ENCODE peak calls at places on chromosomes 4 and X, in nine cellular contexts. K is right lobe of liver; W is CD8-positive, alpha-beta T cell; L is LoVo; G is activated naive CD4-positive, alpha-beta T cell treated with anti-CD3 and anti-CD28 coated beads for 36 hours; Z is GM12891; C is NCI-H2029 treated with DMSO at 0.1 percent for 48 hours; B is osteocyte; T is GM20000. S is an unnamed sample.

GRCh38 chrX:113408843-113409242 is 568.2 kb upstream of the AMOT start:
- DNase-seq in K (no peak), W (no peak), L (no peak), G (no peak), Z (no peak), C (no peak), B (no peak), T (no peak), S (no peak)

GRCh38 chrX:1598021-1598875 is 6.8 kb downstream of the AKAP17A start:
- DNase-seq in K (no peak), W (no peak), L (no peak), G (no peak), Z (no peak), C (no peak), B (peak), T (peak), S (no peak)

GRCh38 chr4:141486375-141486997 is 149.9 kb upstream of the IL15 start:
- DNase-seq in K (no peak), W (no peak), L (no peak), G (no peak), Z (no peak), C (no peak), B (no peak), T (no peak), S (no peak)

GRCh38 chr4:97279410-97279809 is 863.9 kb downstream of the STPG2 start:
- DNase-seq in K (no peak), W (no peak), L (no peak), G (no peak), Z (no peak), C (no peak), B (no peak), T (no peak), S (no peak)

GRCh38 chr4:21134994-21135393 is 434.7 kb downstream of the PACRGL start:
- DNase-seq in K (no peak), W (no peak), L (no peak), G (no peak), Z (no peak), C (peak), B (no peak), T (no peak), S (no peak)

GRCh38 chr4:169143335-169143734 is 127.4 kb downstream of the SH3RF1 start:
- DNase-seq in K (no peak), W (no peak), L (no peak), G (no peak), Z (no peak), C (no peak), B (no peak), T (no peak), S (no peak)

GRCh38 chrX:40167240-40168182 is 69.8 kb upstream of the BCOR start:
- DNase-seq in K (peak), W (no peak), L (no peak), G (peak), Z (no peak), C (peak), B (no peak), T (no peak), S (peak)

GRCh38 chr4:13533670-13534343 is 10.5 kb downstream of the NKX3-2 start:
- DNase-seq in K (no peak), W (no peak), L (no peak), G (no peak), Z (no peak), C (no peak), B (peak), T (peak), S (no peak)

GRCh38 chr4:8050180-8050554 is 108.4 kb downstream of the ABLIM2 start:
- DNase-seq in K (no peak), W (no peak), L (no peak), G (no peak), Z (no peak), C (no peak), B (no peak), T (no peak), S (no peak)

GRCh38 chr4:126748736-126749135 is 884.0 kb upstream of the INTU start:
- DNase-seq in K (no peak), W (no peak), L (no peak), G (no peak), Z (no peak), C (no peak), B (no peak), T (no peak), S (no peak)

GRCh38 chr4:150224896-150225591 is 146.8 kb downstream of the DCLK2 start:
- DNase-seq in K (no peak), W (no peak), L (no peak), G (no peak), Z (no peak), C (no peak), B (no peak), T (no peak), S (no peak)

GRCh38 chr4:152352645-152353116 is 183.2 kb downstream of the FBXW7 start:
- DNase-seq in K (no peak), W (peak), L (peak), G (peak), Z (peak), C (peak), B (peak), T (peak), S (no peak)

GRCh38 chr4:152099061-152099425 is 338.2 kb upstream of the GATB start:
- DNase-seq in K (no peak), W (no peak), L (no peak), G (no peak), Z (no peak), C (no peak), B (peak), T (no peak), S (no peak)

GRCh38 chr4:53103489-53103888 is 241.4 kb downstream of the RASL11B start:
- DNase-seq in K (no peak), W (no peak), L (no peak), G (no peak), Z (no peak), C (no peak), B (no peak), T (no peak), S (no peak)

GRCh38 chrX:71941771-71942170 is 31.1 kb downstream of the NHSL2 start:
- DNase-seq in K (no peak), W (no peak), L (no peak), G (no peak), Z (no peak), C (no peak), B (no peak), T (no peak), S (no peak)

GRCh38 chr4:152401424-152401823 is 134.5 kb downstream of the FBXW7 start:
- DNase-seq in K (no peak), W (no peak), L (no peak), G (no peak), Z (no peak), C (no peak), B (no peak), T (no peak), S (no peak)

GRCh38 chr4:126604273-126604867 is 1028.4 kb upstream of the INTU start:
- DNase-seq in K (no peak), W (no peak), L (peak), G (peak), Z (no peak), C (no peak), B (no peak), T (peak), S (peak)